ENCODE peak calls at places on chromosome 7, in four cellular contexts. One of them, this sample, is unnamed.
A peak's percentile ranks its signal among the peaks of the same experiment; 100 is the strongest.

GRCh38 chr7:99563650-99564049 is 5.2 kb downstream of the ZNF655 start:
- DNase-seq in T-helper 2 cell: no peak
- DNase-seq in iris pigment epithelial cell: peak; percentile 77
- DNase-seq in fibroblast of pulmonary artery: peak; percentile 44
- DNase-seq in this sample: no peak

GRCh38 chr7:20164420-20165145 is 52.6 kb downstream of the MACC1 start:
- DNase-seq in iris pigment epithelial cell: peak; percentile 33
- DNase-seq in fibroblast of pulmonary artery: peak; percentile 66
- DNase-seq in T-helper 2 cell: no peak
- DNase-seq in this sample: no peak

GRCh38 chr7:6554848-6555247 is 3.6 kb upstream of the GRID2IP start:
- DNase-seq in fibroblast of pulmonary artery: no peak
- DNase-seq in iris pigment epithelial cell: no peak
- DNase-seq in T-helper 2 cell: no peak
- DNase-seq in this sample: no peak

GRCh38 chr7:75049817-75050216 is 23.8 kb downstream of the RCC1L start:
- DNase-seq in fibroblast of pulmonary artery: no peak
- DNase-seq in T-helper 2 cell: no peak
- DNase-seq in iris pigment epithelial cell: no peak
- DNase-seq in this sample: no peak

GRCh38 chr7:83976302-83976701 is 218.3 kb downstream of the SEMA3A start:
- DNase-seq in T-helper 2 cell: no peak
- DNase-seq in iris pigment epithelial cell: peak; percentile 21
- DNase-seq in fibroblast of pulmonary artery: peak; percentile 54
- DNase-seq in this sample: no peak

GRCh38 chr7:51295435-51296269 is 21.0 kb downstream of the COBL start:
- DNase-seq in fibroblast of pulmonary artery: no peak
- DNase-seq in T-helper 2 cell: no peak
- DNase-seq in iris pigment epithelial cell: no peak
- DNase-seq in this sample: no peak

GRCh38 chr7:6579446-6579845 is 2.2 kb downstream of the ZDHHC4 start:
- DNase-seq in iris pigment epithelial cell: peak; percentile 31
- DNase-seq in fibroblast of pulmonary artery: peak; percentile 21
- DNase-seq in T-helper 2 cell: no peak
- DNase-seq in this sample: no peak

GRCh38 chr7:32881074-32881982 is 10.2 kb downstream of the KBTBD2 start:
- DNase-seq in T-helper 2 cell: no peak
- DNase-seq in fibroblast of pulmonary artery: no peak
- DNase-seq in iris pigment epithelial cell: peak; percentile 26
- DNase-seq in this sample: no peak

GRCh38 chr7:73560035-73560835 is 2.7 kb upstream of the BCL7B start:
- DNase-seq in fibroblast of pulmonary artery: peak; percentile 64
- DNase-seq in iris pigment epithelial cell: peak; percentile 95
- DNase-seq in T-helper 2 cell: no peak
- DNase-seq in this sample: no peak

GRCh38 chr7:19290936-19291335 is 145.7 kb upstream of the FERD3L start:
- DNase-seq in fibroblast of pulmonary artery: no peak
- DNase-seq in iris pigment epithelial cell: peak; percentile 48
- DNase-seq in T-helper 2 cell: no peak
- DNase-seq in this sample: no peak

GRCh38 chr7:107294182-107294581 is 125.4 kb downstream of the HBP1 start:
- DNase-seq in T-helper 2 cell: no peak
- DNase-seq in iris pigment epithelial cell: no peak
- DNase-seq in fibroblast of pulmonary artery: no peak
- DNase-seq in this sample: no peak

GRCh38 chr7:128383781-128384180 is 22.3 kb upstream of the PRRT4 start:
- DNase-seq in T-helper 2 cell: no peak
- DNase-seq in iris pigment epithelial cell: no peak
- DNase-seq in fibroblast of pulmonary artery: no peak
- DNase-seq in this sample: no peak

GRCh38 chr7:12067156-12067831 is 143.8 kb upstream of the TMEM106B start:
- DNase-seq in T-helper 2 cell: peak; percentile 24
- DNase-seq in iris pigment epithelial cell: peak; percentile 72
- DNase-seq in fibroblast of pulmonary artery: peak; percentile 75
- DNase-seq in this sample: peak; percentile 43

GRCh38 chr7:18402488-18403183 is 92.9 kb upstream of the HDAC9 start:
- DNase-seq in iris pigment epithelial cell: peak; percentile 88
- DNase-seq in T-helper 2 cell: no peak
- DNase-seq in fibroblast of pulmonary artery: peak; percentile 62
- DNase-seq in this sample: no peak

GRCh38 chr7:97024209-97025129 is at the start of gene DLX5:
- DNase-seq in iris pigment epithelial cell: no peak
- DNase-seq in T-helper 2 cell: no peak
- DNase-seq in fibroblast of pulmonary artery: no peak
- DNase-seq in this sample: no peak

GRCh38 chr7:98559958-98560357 is 57.1 kb upstream of the NPTX2 start:
- DNase-seq in iris pigment epithelial cell: no peak
- DNase-seq in fibroblast of pulmonary artery: peak; percentile 4
- DNase-seq in T-helper 2 cell: no peak
- DNase-seq in this sample: no peak

GRCh38 chr7:2040893-2041270 is 191.9 kb downstream of the MAD1L1 start:
- DNase-seq in iris pigment epithelial cell: no peak
- DNase-seq in T-helper 2 cell: no peak
- DNase-seq in fibroblast of pulmonary artery: no peak
- DNase-seq in this sample: peak; percentile 35

GRCh38 chr7:12709731-12710502 is 22.5 kb downstream of the ARL4A start:
- DNase-seq in T-helper 2 cell: no peak
- DNase-seq in iris pigment epithelial cell: peak; percentile 76
- DNase-seq in fibroblast of pulmonary artery: peak; percentile 69
- DNase-seq in this sample: no peak

GRCh38 chr7:151565541-151565940 is 45.8 kb upstream of the RHEB start:
- DNase-seq in iris pigment epithelial cell: peak; percentile 80
- DNase-seq in T-helper 2 cell: no peak
- DNase-seq in fibroblast of pulmonary artery: peak; percentile 16
- DNase-seq in this sample: no peak

GRCh38 chr7:70615066-70615465 is 516.9 kb upstream of the GALNT17 start:
- DNase-seq in iris pigment epithelial cell: no peak
- DNase-seq in T-helper 2 cell: no peak
- DNase-seq in fibroblast of pulmonary artery: no peak
- DNase-seq in this sample: no peak

GRCh38 chr7:48182736-48183369 is 11.6 kb downstream of the ABCA13 start:
- DNase-seq in T-helper 2 cell: no peak
- DNase-seq in iris pigment epithelial cell: peak; percentile 51
- DNase-seq in fibroblast of pulmonary artery: peak; percentile 19
- DNase-seq in this sample: no peak

GRCh38 chr7:111755388-111755787 is 193.1 kb upstream of the IMMP2L start:
- DNase-seq in T-helper 2 cell: no peak
- DNase-seq in fibroblast of pulmonary artery: no peak
- DNase-seq in iris pigment epithelial cell: no peak
- DNase-seq in this sample: no peak

GRCh38 chr7:156666368-156667109 is 26.0 kb downstream of the RNF32 start:
- DNase-seq in iris pigment epithelial cell: no peak
- DNase-seq in T-helper 2 cell: no peak
- DNase-seq in fibroblast of pulmonary artery: no peak
- DNase-seq in this sample: no peak

GRCh38 chr7:125823538-125823937 is 893.9 kb upstream of the POT1 start:
- DNase-seq in fibroblast of pulmonary artery: no peak
- DNase-seq in T-helper 2 cell: no peak
- DNase-seq in iris pigment epithelial cell: no peak
- DNase-seq in this sample: no peak

GRCh38 chr7:121624922-121625321 is 228.8 kb upstream of the FAM3C start:
- DNase-seq in T-helper 2 cell: no peak
- DNase-seq in iris pigment epithelial cell: no peak
- DNase-seq in fibroblast of pulmonary artery: peak; percentile 59
- DNase-seq in this sample: no peak

GRCh38 chr7:130276796-130277762 is 10.4 kb downstream of the CPA2 start:
- DNase-seq in fibroblast of pulmonary artery: peak; percentile 57
- DNase-seq in T-helper 2 cell: peak; percentile 18
- DNase-seq in iris pigment epithelial cell: peak; percentile 85
- DNase-seq in this sample: peak; percentile 13

GRCh38 chr7:44727346-44728262 is 21.0 kb upstream of the ZMIZ2 start:
- DNase-seq in T-helper 2 cell: no peak
- DNase-seq in fibroblast of pulmonary artery: peak; percentile 80
- DNase-seq in iris pigment epithelial cell: peak; percentile 91
- DNase-seq in this sample: no peak

GRCh38 chr7:30104134-30104533 is 30.7 kb upstream of the MTURN start:
- DNase-seq in iris pigment epithelial cell: no peak
- DNase-seq in T-helper 2 cell: no peak
- DNase-seq in fibroblast of pulmonary artery: no peak
- DNase-seq in this sample: no peak

GRCh38 chr7:31327071-31327470 is 13.5 kb downstream of the NEUROD6 start:
- DNase-seq in iris pigment epithelial cell: peak; percentile 0
- DNase-seq in fibroblast of pulmonary artery: no peak
- DNase-seq in T-helper 2 cell: no peak
- DNase-seq in this sample: no peak

GRCh38 chr7:27113991-27114866 is 11.7 kb upstream of the HOXA2 start:
- DNase-seq in iris pigment epithelial cell: no peak
- DNase-seq in T-helper 2 cell: no peak
- DNase-seq in fibroblast of pulmonary artery: no peak
- DNase-seq in this sample: no peak

This sample was measured in stimulated activated naive CD8-positive, alpha-beta T cell treated with anti-CD3 and anti-CD28 coated beads, Interleukin-15, Interleukin-2, amounts not matched to agents 100 U/mL and 50 U/mL, for 24 hours.